ENCODE peak calls at places on chromosomes 2 and 18, in four cellular contexts. Y is spleen, W is cardiac muscle cell, F is esophagus squamous epithelium. A is an unnamed sample. For H3K4me1, the result is how much of the 10 kb centered on the place peaks cover.

GRCh38 chr2:159090514-159091201 is 122.2 kb downstream of the TANC1 start:
- DNase-seq in Y (no peak), W (peak), F (no peak), A (no peak)

GRCh38 chr18:24600076-24600654 is 139.7 kb downstream of the HRH4 start:
- DNase-seq in Y (no peak), W (peak), F (no peak), A (no peak)

GRCh38 chr2:192741889-192742288 is 547.2 kb upstream of the TMEFF2 start:
- DNase-seq in Y (no peak), W (peak), F (no peak), A (no peak)

GRCh38 chr18:10314111-10314510 is 140.3 kb upstream of the APCDD1 start:
- DNase-seq in Y (no peak), W (no peak), F (no peak), A (no peak)

GRCh38 chr2:202090530-202090929 is 17.5 kb downstream of the KIAA2012 start:
- DNase-seq in Y (no peak), W (no peak), F (no peak), A (no peak)

GRCh38 chr2:180456811-180457210 is 449.7 kb upstream of the CWC22 start:
- DNase-seq in Y (no peak), W (no peak), F (no peak), A (no peak)

GRCh38 chr18:13416848-13417247 is 198.3 kb downstream of the LDLRAD4 start:
- DNase-seq in Y (no peak), W (no peak), F (no peak), A (no peak)

GRCh38 chr2:21303876-21304275 is 180.1 kb downstream of the TDRD15 start:
- DNase-seq in Y (no peak), W (no peak), F (no peak), A (no peak)

GRCh38 chr2:119292226-119292625 is 68.6 kb downstream of the STEAP3 start:
- DNase-seq in Y (no peak), W (no peak), F (no peak), A (no peak)

GRCh38 chr2:217858519-217859466 is 144.0 kb downstream of the TNS1 start:
- DNase-seq in Y (peak), W (peak), F (no peak), A (peak)

GRCh38 chr18:7388752-7389151 is 157.9 kb downstream of the LRRC30 start:
- DNase-seq in Y (no peak), W (no peak), F (no peak), A (no peak)

GRCh38 chr2:6556755-6557154 is 309.0 kb downstream of the CMPK2 start:
- DNase-seq in Y (no peak), W (no peak), F (no peak), A (no peak)

DNA sequence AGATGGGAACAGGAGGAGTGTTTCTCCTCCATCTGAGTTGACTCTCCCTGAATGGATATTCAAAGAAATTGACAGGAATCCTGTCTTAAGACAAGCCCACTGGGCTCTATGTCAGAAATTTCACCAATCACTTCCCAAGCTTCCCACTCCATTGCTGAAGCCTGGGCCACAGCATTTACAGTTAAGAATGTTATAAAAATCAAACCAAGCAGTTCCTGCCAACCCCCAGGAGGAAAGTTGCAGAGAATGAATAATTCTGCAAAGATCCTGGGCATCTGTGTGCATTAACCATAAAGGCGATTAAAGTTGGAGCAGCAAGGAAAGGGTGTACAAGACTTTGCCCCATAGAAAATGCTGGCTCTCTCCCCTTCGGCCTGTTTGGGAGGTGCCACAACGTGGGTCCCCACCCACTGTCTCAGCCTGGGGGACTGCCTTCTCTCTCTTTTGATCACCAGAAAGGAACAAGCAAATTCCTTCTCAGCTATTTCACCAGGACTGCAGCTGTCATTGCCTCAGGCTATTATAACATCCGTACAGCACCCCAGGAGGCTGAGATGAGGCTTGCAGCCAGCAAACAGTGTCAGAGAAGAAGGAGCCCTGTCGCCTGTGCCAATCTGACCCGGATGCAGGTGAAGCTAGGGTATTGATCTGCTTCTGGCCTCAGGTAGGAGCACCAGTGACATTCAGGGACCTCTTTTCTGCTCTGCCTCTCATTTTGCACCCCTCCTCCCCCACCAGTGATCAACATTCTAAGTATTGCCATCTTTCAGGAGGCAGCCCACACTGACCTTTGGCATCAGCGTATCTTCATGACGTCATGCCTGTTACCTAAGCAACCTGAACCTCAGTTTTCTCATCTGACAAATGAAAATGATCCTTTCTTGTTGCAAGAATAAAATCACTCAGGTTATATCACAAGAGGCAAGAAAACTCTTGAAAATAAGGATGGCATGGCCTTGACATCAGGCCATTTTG is 219.0 kb downstream of the SH3BP4 start:
- DNase-seq in Y (no peak), W (peak), F (no peak), A (peak)
- H3K4me1 ChIP-seq in Y (under half), W (under half), F (under half), A (under half)

DNA sequence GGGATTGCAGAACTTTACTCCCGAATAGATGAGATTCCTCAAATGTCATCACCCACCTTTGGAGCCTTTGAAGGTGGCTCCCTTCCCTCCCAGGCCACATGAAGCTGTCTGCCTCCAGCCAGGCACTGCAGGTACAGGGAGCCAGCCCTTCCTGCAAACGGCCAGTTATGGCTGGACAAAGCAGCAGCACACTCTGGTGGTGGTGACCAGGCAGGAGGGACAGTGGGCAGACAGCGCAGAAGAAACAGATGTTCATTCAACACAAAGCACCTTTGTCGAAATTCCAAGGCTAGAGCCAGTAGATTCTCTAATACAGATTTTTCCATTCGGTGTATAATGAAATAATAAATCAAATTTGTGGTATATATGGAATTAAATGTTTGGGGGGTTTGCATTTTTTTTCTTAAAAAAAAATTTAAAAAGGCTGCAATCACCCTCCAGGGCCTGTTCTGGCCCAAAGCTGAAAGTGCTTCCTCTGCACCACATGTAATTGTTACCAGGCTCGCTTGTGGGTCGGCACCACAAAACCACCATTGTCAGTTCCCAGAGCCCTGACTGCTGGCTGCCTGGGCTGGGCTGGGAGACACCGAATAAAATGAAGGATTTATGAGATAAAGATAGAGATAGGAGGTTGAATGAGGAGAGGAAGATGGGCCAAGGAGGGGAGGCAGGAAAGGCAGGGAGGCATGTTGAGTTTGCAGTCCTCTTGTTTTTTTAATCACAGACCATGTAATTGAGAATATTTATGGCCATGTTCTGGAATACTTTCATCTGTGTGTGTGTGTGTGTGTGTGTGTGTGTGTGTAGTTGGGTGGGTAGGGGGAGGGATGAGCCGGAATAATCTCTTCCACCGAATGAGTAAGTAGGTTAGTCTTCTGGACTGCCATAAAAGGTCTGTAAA is 14.5 kb downstream of the NRP2 start:
- DNase-seq in Y (no peak), W (no peak), F (no peak), A (no peak)
- TF ChIP-seq CTCF in Y (no peak), W (peak), F (no peak), A (no peak)

GRCh38 chr2:84829693-84830092 is 51.2 kb downstream of the TRABD2A start:
- DNase-seq in Y (no peak), W (no peak), F (no peak), A (no peak)
- H3K4me3 ChIP-seq in Y (no peak), W (no peak), F (no peak), A (no peak)

GRCh38 chr18:37457337-37457736 is 108.3 kb downstream of the CELF4 start:
- DNase-seq in Y (no peak), W (no peak), F (no peak), A (no peak)

GRCh38 chr18:37457754-37458153 is 107.8 kb downstream of the CELF4 start:
- DNase-seq in Y (no peak), W (no peak), F (no peak), A (no peak)

GRCh38 chr18:37464287-37464686 is 101.3 kb downstream of the CELF4 start:
- DNase-seq in Y (no peak), W (no peak), F (no peak), A (no peak)

GRCh38 chr18:37458697-37459096 is 106.9 kb downstream of the CELF4 start:
- DNase-seq in Y (no peak), W (no peak), F (no peak), A (no peak)

DNA sequence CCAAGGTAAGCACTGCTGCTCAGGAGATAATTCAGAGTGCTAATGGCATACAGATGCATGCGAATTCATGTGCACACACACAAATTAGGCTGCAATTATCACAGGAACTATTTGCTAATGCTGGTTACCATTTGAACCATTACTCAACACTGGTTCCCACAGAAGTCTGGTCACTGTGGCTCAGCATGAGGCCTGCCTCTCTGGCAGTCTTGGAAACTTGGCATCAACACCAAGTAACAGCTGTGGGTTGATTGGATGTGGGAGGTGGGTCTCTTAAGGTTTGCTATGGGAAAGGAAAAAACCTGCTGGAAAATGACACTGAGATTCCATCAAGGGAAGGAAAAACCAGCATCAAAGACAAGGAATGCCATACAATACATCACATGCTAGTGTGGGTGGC is 105.0 kb downstream of the CELF4 start:
- DNase-seq in Y (no peak), W (no peak), F (no peak), A (no peak)
- H3K4me1 ChIP-seq in Y (under half), W (under half), F (under half), A (under half)

GRCh38 chr2:229674830-229675530 is 39.4 kb downstream of the DNER start:
- DNase-seq in Y (no peak), W (no peak), F (no peak), A (no peak)
- TF ChIP-seq CTCF in Y (no peak), W (no peak), F (no peak), A (no peak)

GRCh38 chr2:96265840-96266569 is at the start of the genes CIAO1 and TMEM127:
- DNase-seq in Y (peak), W (peak), F (peak), A (peak)

GRCh38 chr2:96265349-96265839 is 403 bp downstream of the TMEM127 start:
- DNase-seq in Y (no peak), W (peak), F (no peak), A (no peak)

GRCh38 chr2:96264086-96264485 is 1.7 kb downstream of the TMEM127 start:
- DNase-seq in Y (no peak), W (no peak), F (no peak), A (no peak)

GRCh38 chr2:96264656-96265348 is 995 bp downstream of the TMEM127 start:
- DNase-seq in Y (no peak), W (peak), F (no peak), A (no peak)

DNA sequence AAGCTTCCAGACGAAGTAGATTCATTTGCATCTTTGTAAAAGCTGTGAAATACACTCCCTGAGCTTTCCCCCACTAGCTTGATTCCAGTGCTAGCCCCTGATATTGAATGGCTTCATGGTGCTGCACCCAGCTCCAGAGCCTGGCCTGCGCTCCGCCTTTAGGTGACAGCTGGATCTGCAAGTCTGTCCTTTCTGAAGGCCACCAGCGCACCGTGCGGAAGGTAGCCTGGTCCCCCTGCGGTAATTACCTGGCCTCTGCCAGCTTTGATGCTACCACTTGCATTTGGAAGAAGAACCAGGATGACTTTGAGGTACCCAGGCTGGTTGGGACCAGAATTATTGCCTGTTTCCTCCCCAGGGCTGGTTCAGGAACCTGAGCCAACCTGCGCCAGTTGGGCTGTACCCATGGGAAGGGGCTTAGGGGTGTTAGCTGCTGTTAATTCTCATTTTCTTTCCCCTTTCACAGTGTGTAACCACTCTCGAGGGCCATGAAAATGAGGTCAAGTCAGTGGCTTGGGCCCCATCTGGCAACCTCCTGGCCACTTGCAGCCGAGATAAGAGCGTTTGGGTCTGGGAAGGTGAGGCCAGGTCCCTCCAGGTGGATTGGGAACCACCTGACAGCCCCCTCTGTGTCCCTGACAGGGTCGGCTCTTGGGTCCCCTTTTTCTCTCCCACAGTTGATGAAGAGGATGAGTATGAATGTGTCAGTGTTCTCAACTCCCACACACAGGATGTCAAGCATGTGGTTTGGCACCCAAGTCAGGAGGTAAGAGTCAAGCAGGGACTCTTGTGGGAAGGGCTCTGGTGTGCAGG is 1.3 kb downstream of the CIAO1 start:
- DNase-seq in Y (peak), W (peak), F (no peak), A (peak)
- H3K4me3 ChIP-seq in Y (peak), W (peak), F (peak), A (peak)

GRCh38 chr2:54573532-54573915 is 117.4 kb downstream of the SPTBN1 start:
- DNase-seq in Y (no peak), W (no peak), F (no peak), A (no peak)
- H3K4me1 ChIP-seq in Y (half or more), W (half or more), F (half or more), A (half or more)